ENCODE peak calls at places on chromosome 14, in four cellular contexts. V is left lung, S is pancreas, P is sigmoid colon. E is an unnamed sample. For H3K4me1, the result is how much of the 10 kb centered on the place peaks cover.

GRCh38 chr14:52878469-52878868 is 72.4 kb downstream of the FERMT2 start:
- DNase-seq in V (no peak), S (no peak), P (no peak), E (no peak)

GRCh38 chr14:105600939-105601359 is 74.6 kb downstream of the TMEM121 start:
- DNase-seq in V (no peak), S (no peak), P (no peak), E (no peak)

GRCh38 chr14:76551906-76552305 is 176.0 kb downstream of the ESRRB start:
- DNase-seq in V (no peak), S (no peak), P (no peak), E (peak)

GRCh38 chr14:63928744-63929174 is 76.0 kb downstream of the SYNE2 start:
- DNase-seq in V (no peak), S (no peak), P (no peak), E (peak)

GRCh38 chr14:73014105-73014504 is 12.8 kb downstream of the ZFYVE1 start:
- DNase-seq in V (no peak), S (no peak), P (no peak), E (no peak)

GRCh38 chr14:61870163-61870562 is 107.9 kb downstream of the SNAPC1 start:
- DNase-seq in V (no peak), S (no peak), P (no peak), E (no peak)

GRCh38 chr14:36952702-36953101 is 219.7 kb downstream of the SLC25A21 start:
- DNase-seq in V (no peak), S (no peak), P (no peak), E (peak)

GRCh38 chr14:24299255-24300191 is at the start of the genes DHRS1 and NOP9:
- DNase-seq in V (peak), S (peak), P (peak), E (peak)

GRCh38 chr14:95382747-95383146 is 63.0 kb upstream of the CLMN start:
- DNase-seq in V (no peak), S (no peak), P (no peak), E (no peak)

DNA sequence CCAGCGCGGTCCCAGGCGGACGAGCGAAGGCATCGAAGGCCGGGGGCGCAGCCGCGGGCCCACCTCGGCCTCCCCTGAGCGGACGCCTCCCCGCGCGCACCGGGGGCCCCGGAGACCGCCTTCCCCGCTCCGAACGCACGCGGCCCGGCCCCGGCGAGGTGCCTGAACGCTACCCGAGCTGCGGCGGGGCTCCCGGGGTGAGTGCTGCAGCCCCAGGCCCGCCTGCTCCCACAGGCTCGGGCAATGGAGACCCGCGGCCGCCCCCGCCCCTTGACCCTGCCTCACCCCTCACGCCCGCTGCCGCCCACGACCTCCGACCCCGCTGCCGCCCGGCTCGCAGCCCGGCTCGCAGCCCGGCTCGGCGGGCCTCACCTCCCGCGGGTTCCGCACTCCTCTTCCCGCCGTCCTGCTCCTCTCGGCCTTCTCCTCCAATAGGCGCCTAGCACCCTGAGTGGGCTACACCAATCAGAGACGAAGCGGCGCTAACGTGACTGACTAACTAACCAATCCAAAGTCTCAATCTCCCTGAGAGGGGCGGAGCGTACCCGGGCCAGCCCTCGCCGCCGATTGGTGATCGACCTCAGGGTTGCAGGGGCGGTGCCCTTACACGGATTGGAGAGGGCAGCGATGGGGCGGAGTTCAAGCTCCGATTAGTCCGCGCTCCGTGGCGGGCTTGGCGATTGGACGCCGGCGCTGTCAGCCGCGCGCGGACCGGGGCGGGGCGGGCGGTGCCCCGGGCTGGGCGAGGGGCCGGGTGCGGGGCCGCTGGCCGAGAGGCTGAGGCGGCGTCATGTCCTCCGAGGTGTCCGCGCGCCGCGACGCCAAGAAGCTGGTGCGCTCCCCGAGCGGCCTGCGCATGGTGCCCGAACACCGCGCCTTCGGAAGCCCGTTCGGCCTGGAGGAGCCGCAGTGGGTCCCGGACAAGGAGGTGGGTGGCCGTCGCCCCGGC is at the start of the genes XRCC3 and ZFYVE21:
- DNase-seq in V (peak), S (peak), P (peak), E (peak)
- H3K4me1 ChIP-seq in V (half or more), S (under half), P (half or more), E (under half)

DNA sequence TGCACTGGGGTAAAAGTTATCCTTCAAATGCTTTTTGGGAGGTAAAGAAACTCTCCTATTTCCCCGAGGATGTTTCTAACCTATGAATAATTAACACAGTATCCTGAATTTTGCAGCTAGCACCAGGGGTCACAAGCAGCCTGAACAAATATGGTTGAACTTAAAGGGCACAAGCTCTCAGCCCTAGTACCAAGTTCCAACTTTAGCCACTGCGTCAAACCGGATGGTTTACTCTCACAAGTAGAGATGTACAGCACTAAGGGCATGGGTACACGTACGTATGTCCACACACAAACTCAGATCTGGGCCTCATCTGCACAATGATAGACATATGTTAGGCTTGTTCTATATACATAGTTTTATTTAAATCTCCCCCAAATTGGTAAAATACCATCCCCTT is 4.7 kb downstream of the CCDC88C start:
- DNase-seq in V (no peak), S (no peak), P (no peak), E (no peak)
- H3K4me1 ChIP-seq in V (half or more), S (under half), P (under half), E (under half)

GRCh38 chr14:101054671-101055070 is 151.1 kb upstream of the RTL1 start:
- DNase-seq in V (no peak), S (no peak), P (no peak), E (no peak)
- H3K4me1 ChIP-seq in V (under half), S (under half), P (under half), E (under half)

DNA sequence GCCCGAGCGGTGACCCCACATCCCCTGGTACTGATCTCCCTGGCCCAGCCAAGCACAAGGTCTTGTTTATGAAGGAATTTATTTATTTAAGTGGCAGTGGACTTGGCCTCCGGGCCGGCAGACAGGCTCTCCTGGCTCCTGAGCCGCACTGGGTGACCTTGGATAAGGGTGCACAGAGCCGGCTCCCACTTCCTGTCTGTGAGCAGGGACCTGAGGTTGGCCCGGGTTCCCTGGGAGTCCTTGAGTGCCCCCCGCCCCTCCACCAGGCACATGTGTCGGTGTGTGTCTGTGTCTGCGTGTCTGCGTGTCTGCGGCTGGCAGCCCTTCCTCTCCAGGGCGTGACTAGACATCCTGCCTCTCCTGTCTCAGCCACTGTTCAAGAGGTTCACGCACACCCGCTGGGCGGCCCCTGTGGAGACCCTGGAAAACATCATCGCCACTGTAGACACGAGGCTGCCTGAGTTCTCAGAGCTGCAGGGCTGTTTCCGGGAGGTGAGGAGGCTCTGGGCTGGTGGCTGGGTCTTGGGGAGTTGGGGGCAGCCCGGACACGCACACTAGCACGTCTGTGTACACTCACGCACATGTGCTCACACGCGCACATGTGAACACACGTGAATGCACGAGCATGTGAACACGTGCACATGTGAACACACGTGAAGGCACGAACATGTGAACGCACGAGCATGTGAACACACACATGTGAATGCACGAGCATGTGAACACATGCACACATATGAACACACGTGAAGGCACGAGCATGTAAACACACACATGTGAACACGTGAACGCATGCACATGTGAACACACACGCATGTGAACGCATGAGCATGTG is 9.3 kb downstream of the TNFAIP2 start:
- DNase-seq in V (no peak), S (peak), P (no peak), E (no peak)
- H3K4me1 ChIP-seq in V (under half), S (under half), P (half or more), E (under half)

DNA sequence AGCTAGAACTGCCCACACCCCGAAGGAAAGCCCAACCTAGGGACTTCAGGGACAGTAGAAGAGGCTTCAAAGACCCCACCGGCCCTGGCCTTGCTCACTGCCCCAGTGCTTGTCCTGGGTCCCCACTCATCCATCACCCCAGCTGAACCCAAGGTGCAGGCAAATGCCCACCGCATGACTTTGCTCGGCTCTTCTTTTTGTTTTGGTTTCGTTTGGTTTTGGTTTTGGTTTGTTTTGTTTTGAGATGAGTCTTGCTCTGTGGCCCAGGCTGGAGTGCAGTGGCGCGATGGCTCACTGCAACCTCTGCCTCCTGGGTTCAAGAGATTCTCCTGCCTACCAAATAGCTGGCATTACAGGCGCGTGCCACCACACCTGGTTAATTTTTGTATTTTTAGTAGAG is 9.0 kb downstream of the CCDC85C start:
- DNase-seq in V (no peak), S (no peak), P (no peak), E (no peak)
- H3K4me1 ChIP-seq in V (half or more), S (under half), P (half or more), E (under half)

DNA sequence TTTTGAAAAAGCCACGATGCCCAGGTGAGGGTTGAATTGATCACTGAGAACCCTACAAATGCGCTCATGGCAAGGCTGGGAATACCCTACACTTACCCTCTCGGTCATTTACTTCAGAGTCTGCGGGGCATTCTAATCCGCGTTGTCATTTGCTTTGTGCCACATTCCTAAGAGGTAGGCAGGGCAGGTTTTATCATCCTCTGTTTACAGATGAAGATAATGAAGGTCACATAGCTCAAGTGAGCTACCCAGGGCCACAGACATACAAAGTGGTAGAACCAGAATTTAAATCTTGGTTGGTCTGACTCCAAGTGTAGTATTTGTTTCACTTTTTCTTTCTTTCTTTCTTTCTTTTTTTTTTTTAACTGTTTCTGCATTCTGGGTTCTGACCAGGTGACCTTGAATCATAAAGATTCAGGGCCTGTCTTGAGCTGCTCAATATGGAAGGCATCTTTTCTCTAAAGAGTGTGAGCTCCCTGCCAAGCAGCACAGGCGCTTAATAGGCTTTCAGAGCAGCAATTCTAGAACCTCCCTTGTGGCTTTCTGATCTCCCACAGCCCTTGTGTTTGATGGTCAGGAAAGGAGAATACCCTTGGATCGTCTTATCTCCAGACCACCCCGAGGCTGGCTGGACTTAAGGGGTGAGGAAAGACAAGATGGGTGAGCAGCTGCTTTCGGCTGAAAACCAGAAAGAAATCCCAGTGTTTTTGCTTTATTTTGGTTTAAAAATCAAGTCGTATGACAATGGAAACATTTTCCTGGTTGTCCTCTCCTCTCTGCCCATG is 662 bp upstream of the BATF start:
- DNase-seq in V (no peak), S (no peak), P (no peak), E (peak)
- H3K4me1 ChIP-seq in V (under half), S (under half), P (under half), E (under half)

GRCh38 chr14:60861545-60862147 is 119.2 kb downstream of the TRMT5 start:
- DNase-seq in V (no peak), S (no peak), P (no peak), E (no peak)

GRCh38 chr14:60863251-60863650 is 117.6 kb downstream of the TRMT5 start:
- DNase-seq in V (no peak), S (no peak), P (no peak), E (no peak)

GRCh38 chr14:60859525-60859924 is 121.4 kb downstream of the TRMT5 start:
- DNase-seq in V (no peak), S (no peak), P (no peak), E (no peak)

GRCh38 chr14:60865378-60866127 is 115.3 kb downstream of the TRMT5 start:
- DNase-seq in V (no peak), S (no peak), P (no peak), E (no peak)

DNA sequence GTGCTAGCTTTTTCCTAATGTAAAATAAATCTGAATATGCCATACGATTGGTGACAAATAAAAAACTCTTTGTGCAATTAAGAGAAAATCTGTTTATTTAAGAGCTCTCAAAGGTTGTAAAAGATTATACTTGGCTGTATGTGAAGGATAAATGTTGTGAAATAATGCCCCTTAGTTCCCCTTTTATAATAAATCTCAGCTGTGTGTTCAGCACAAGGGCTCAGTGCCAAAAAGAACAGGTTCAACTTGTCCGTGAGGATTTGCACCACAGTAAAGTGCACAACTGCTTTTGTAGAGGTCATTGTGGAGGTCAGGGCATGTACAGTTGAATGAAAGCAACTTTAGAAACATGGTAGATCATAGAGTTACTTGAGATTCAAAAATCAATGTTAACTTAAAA is 118.6 kb downstream of the TRMT5 start:
- DNase-seq in V (peak), S (peak), P (peak), E (no peak)
- H3K4me1 ChIP-seq in V (under half), S (under half), P (under half), E (under half)